ENCODE peak calls at places on chromosome 20, in six cellular contexts. L, B, J, O, X and Y are unnamed samples.

GRCh38 chr20:63579017-63579705 is 5.1 kb upstream of the HELZ2 start:
- DNase-seq in L (no peak), B (no peak), J (no peak), O (no peak), X (no peak), Y (no peak)

GRCh38 chr20:10647471-10647870 is 26.3 kb downstream of the JAG1 start:
- DNase-seq in L (peak), B (peak), J (peak), O (no peak), X (no peak), Y (no peak)

GRCh38 chr20:1163653-1164052 is 21.1 kb downstream of the TMEM74B start:
- DNase-seq in L (no peak), B (no peak), J (no peak), O (no peak), X (no peak), Y (no peak)

GRCh38 chr20:14883324-14883723 is 545.9 kb upstream of the FLRT3 start:
- DNase-seq in L (no peak), B (no peak), J (no peak), O (no peak), X (no peak), Y (no peak)

GRCh38 chr20:53713328-53714056 is 119.9 kb upstream of the ZNF217 start:
- DNase-seq in L (no peak), B (no peak), J (no peak), O (peak), X (no peak), Y (no peak)

GRCh38 chr20:15895126-15895525 is 678.1 kb downstream of the KIF16B start:
- DNase-seq in L (no peak), B (no peak), J (no peak), O (no peak), X (no peak), Y (no peak)

GRCh38 chr20:54379893-54380292 is 95.5 kb upstream of the DOK5 start:
- DNase-seq in L (no peak), B (no peak), J (no peak), O (no peak), X (no peak), Y (no peak)

GRCh38 chr20:46229478-46229877 is 78.8 kb downstream of the CDH22 start:
- DNase-seq in L (no peak), B (no peak), J (no peak), O (no peak), X (no peak), Y (no peak)

GRCh38 chr20:15986690-15987089 is 586.6 kb downstream of the KIF16B start:
- DNase-seq in L (no peak), B (no peak), J (no peak), O (no peak), X (peak), Y (no peak)

GRCh38 chr20:53735536-53736050 is 142.0 kb upstream of the ZNF217 start:
- DNase-seq in L (no peak), B (no peak), J (no peak), O (no peak), X (no peak), Y (no peak)

GRCh38 chr20:56748476-56749377 is 119.6 kb downstream of the TFAP2C start:
- DNase-seq in L (no peak), B (no peak), J (no peak), O (no peak), X (no peak), Y (no peak)

GRCh38 chr20:25496968-25497401 is 88.3 kb downstream of the NINL start:
- DNase-seq in L (no peak), B (no peak), J (no peak), O (no peak), X (no peak), Y (no peak)

GRCh38 chr20:63706852-63707557 is 771 bp downstream of the ARFRP1 start:
- DNase-seq in L (peak), B (peak), J (peak), O (peak), X (no peak), Y (no peak)

GRCh38 chr20:63836335-63837133 is 5.5 kb upstream of the ZBTB46 start:
- DNase-seq in L (no peak), B (no peak), J (no peak), O (no peak), X (no peak), Y (no peak)

GRCh38 chr20:37102571-37102970 is 6.8 kb upstream of the RBL1 start:
- DNase-seq in L (no peak), B (no peak), J (no peak), O (no peak), X (no peak), Y (no peak)

GRCh38 chr20:48898896-48899513 is 22.5 kb upstream of the ARFGEF2 start:
- DNase-seq in L (no peak), B (no peak), J (no peak), O (no peak), X (no peak), Y (no peak)

GRCh38 chr20:45704969-45705637 is at the start of gene WFDC10B:
- DNase-seq in L (no peak), B (no peak), J (no peak), O (no peak), X (no peak), Y (no peak)

GRCh38 chr20:51749674-51750036 is 18.5 kb downstream of the ATP9A start:
- DNase-seq in L (no peak), B (no peak), J (no peak), O (no peak), X (no peak), Y (no peak)

GRCh38 chr20:45433316-45433715 is 17.4 kb downstream of the PIGT start:
- DNase-seq in L (no peak), B (no peak), J (no peak), O (no peak), X (no peak), Y (no peak)

GRCh38 chr20:63941282-63942060 is 14.7 kb downstream of the UCKL1 start:
- DNase-seq in L (no peak), B (peak), J (no peak), O (peak), X (no peak), Y (no peak)

GRCh38 chr20:1012359-1013168 is 10.5 kb upstream of the RSPO4 start:
- DNase-seq in L (no peak), B (no peak), J (no peak), O (no peak), X (no peak), Y (no peak)

GRCh38 chr20:10474606-10475184 is 39.6 kb downstream of the SLX4IP start:
- DNase-seq in L (no peak), B (no peak), J (no peak), O (no peak), X (no peak), Y (no peak)

GRCh38 chr20:51008718-51009117 is 14.2 kb downstream of the KCNG1 start:
- DNase-seq in L (no peak), B (no peak), J (no peak), O (no peak), X (no peak), Y (no peak)

GRCh38 chr20:39310363-39311037 is 348.4 kb downstream of the DHX35 start:
- DNase-seq in L (no peak), B (no peak), J (no peak), O (no peak), X (no peak), Y (no peak)

DNA sequence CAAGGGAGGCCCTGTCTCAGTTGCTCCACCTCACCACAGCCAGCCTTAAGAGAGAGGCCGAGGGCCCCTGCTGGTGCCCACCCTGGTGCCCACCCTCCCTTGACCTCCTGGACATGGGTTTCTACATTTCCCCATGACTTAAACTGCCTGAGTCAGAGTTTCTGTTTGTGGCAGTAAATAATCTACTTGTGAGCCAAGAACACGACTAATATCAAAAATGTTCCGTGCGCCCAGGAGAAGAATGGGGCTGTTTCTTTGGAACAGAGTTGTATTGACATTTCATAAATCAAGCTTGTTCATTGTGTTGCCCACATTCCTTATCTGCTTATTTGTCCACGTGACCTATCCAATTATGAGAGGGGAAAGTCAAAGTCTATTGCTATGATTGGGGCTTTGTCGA is 143.5 kb downstream of the ANKRD60 start:
- DNase-seq in L (no peak), B (no peak), J (no peak), O (peak), X (no peak), Y (no peak)
- TF ChIP-seq MAX in L (no peak), B (no peak), J (no peak), O (no peak), X (no peak), Y (no peak)

GRCh38 chr20:20343886-20344381 is 24.0 kb upstream of the INSM1 start:
- DNase-seq in L (no peak), B (no peak), J (no peak), O (no peak), X (no peak), Y (no peak)
- TF ChIP-seq JUND in L (no peak), B (no peak), J (no peak), O (no peak), X (no peak), Y (no peak)

GRCh38 chr20:17611540-17612286 is 41.8 kb downstream of the DSTN start:
- DNase-seq in L (peak), B (no peak), J (peak), O (peak), X (no peak), Y (peak)
- TF ChIP-seq CTCF in L (peak), B (peak), J (peak), O (peak), X (peak), Y (peak)

DNA sequence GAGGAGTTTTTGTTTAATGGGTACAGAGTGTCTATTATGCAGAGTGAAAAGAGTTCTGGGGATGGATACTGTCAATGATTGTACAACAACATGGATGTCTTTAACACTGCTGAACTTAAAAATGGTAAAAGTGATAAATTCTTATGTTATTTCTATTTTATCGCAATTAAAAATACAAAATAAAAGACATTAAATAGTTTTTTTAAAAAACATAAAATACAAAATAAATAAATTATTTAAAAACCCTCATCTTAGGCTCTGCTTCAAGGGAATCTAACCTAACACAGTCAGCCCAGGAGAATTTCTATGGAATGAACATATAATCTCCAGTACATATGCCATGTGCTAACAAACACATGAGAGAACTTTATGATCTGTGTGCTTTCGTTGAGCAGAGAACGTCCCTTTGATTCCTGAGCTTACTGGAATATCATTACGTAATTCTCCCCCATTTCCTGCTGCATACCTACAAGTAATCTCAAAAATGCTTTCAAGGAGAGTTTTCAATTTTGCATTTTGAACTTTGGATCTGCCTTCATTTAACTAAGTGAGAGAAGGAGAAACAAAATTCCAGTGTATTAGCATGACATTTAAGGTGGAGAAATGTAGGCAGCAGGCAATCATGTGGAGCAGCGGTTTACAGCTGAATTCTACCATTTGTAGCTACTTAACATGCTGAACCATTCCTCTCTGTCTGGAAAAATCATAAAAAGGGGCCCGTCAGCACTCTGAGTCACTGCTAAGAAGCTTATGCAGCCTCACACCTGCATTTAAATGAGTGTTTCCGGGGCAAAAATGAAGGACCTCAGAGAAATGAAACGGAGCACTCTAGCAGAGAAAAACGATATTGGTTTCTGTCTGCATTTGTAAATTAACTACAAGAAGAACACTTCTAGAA is 451.4 kb downstream of the PLCB1 start:
- DNase-seq in L (peak), B (no peak), J (no peak), O (no peak), X (no peak), Y (no peak)
- TF ChIP-seq MAX in L (no peak), B (no peak), J (no peak), O (no peak), X (no peak), Y (no peak)

GRCh38 chr20:3690413-3690812 is 8.6 kb upstream of the ADAM33 start:
- DNase-seq in L (no peak), B (no peak), J (no peak), O (no peak), X (no peak), Y (no peak)

GRCh38 chr20:3687655-3688054 is 5.8 kb upstream of the ADAM33 start:
- DNase-seq in L (peak), B (peak), J (no peak), O (no peak), X (no peak), Y (peak)

GRCh38 chr20:3689978-3690377 is 8.2 kb upstream of the ADAM33 start:
- DNase-seq in L (no peak), B (no peak), J (no peak), O (no peak), X (no peak), Y (no peak)

GRCh38 chr20:3685341-3685740 is 3.5 kb upstream of the ADAM33 start:
- DNase-seq in L (no peak), B (no peak), J (no peak), O (no peak), X (no peak), Y (no peak)

DNA sequence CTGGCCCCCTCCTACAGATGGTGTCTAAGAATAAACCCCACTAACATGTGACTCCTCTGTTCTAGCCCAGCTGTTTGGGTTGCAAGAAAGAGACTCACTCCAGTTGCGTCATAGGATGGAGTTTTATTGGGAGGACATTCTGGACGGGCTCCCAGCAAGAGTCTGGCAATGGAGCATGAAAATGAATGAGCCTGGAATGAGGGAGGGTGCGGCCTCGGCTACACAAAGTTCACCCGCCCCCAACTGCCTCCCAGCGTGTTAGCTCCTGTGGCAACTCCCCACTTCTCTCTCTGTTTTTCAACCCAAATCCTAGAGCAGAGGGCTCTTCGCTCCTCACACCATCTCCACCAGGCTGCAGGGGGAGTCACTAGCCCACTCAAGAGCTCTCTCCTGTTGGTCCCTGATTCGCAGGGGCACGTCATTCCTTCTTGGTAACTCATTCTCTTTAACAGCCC is 5.1 kb upstream of the ADAM33 start:
- DNase-seq in L (no peak), B (no peak), J (no peak), O (no peak), X (no peak), Y (no peak)
- TF ChIP-seq JUND in L (no peak), B (no peak), J (no peak), O (no peak), X (no peak), Y (no peak)

DNA sequence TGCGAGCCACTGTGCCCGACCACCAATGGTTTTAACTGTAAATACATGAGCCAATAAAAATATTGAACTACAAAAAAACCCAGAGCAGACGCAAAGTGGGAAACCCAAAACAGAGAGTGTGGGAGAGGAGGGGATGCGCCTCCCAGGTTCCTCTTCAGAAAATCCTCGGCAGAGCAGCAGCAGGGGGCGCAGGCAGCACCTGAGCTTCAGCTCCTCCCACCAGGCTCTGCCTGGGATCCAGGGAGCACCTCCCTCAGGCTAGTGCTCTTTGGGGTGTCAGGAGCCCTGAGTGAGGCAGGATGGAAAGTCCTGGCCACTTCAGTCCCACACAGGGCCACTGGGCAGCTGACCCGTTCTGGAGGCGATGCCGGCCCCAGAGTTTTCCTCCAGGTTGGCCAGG is 536.9 kb upstream of the CDH4 start:
- DNase-seq in L (no peak), B (peak), J (peak), O (peak), X (no peak), Y (no peak)
- TF ChIP-seq CTCF in L (peak), B (peak), J (no peak), O (peak), X (no peak), Y (no peak)

DNA sequence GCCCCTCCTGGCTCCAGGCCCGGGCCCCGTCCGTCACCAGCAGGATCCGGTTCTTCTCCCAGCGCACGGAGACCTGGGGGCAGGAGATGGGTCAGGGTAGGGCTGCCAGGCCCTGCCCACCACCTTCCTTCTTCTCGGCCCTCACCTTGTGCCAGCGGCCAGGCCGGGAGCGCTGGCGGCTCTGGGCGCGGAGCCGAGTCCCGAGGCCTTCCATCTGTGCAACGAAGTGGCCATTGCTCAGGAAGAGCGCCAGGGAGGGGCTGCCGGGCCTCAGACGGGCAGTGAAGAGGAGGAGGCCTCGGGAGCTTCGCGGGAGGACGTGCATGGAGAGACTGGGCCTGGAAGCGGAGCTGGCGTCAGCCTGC is 7.9 kb downstream of the ADRM1 start:
- DNase-seq in L (no peak), B (no peak), J (no peak), O (no peak), X (no peak), Y (no peak)
- TF ChIP-seq MAX in L (no peak), B (no peak), J (no peak), O (no peak), X (no peak), Y (no peak)

DNA sequence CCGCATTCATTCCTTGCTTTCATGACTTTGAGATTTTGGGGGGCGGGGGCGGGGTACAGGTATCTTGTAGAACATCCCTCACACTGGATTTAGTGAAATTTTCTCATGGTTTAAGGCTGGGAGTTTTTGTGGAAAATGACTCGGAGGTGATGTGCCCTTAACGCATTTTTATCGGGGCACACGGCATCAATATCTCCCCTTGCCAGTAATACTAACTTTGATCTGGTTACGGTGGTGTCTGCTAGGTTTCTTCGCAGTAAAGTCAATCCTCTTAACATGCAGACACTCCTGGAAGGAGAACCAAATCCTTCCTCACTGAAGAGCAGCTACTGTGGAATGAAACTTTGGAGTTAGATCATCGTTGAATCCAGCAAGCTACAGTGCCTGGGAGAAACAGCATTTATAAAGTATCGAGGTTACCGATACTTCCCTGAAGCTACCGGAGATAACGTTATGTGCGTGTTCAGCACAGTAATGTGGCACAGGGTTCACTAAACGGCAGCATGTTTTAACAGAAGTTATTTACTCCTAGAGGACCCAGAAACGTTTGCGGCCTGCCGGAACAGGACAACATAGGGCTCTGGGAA is 1.2 kb upstream of the DYNLRB1 start:
- DNase-seq in L (no peak), B (no peak), J (no peak), O (no peak), X (no peak), Y (no peak)
- TF ChIP-seq JUND in L (no peak), B (no peak), J (no peak), O (no peak), X (no peak), Y (no peak)